ENCODE peak calls at places on chromosome 7, in five cellular contexts. Y, R, X, K and S are unnamed samples.

GRCh38 chr7:42203336-42203735 is 33.7 kb downstream of the GLI3 start:
- DNase-seq in X (no peak), R (no peak), K (no peak), Y (no peak), S (no peak)

GRCh38 chr7:21946228-21946709 is 570 bp upstream of the CDCA7L start:
- DNase-seq in X (no peak), Y (no peak), K (peak), R (no peak), S (no peak)

GRCh38 chr7:157660971-157661610 is 324.3 kb downstream of the DNAJB6 start:
- DNase-seq in Y (no peak), K (no peak), X (no peak), R (no peak), S (no peak)

GRCh38 chr7:150360682-150361058 is 8.0 kb upstream of the REPIN1 start:
- DNase-seq in Y (no peak), X (no peak), R (no peak), K (no peak), S (no peak)

GRCh38 chr7:112467867-112468266 is 12.9 kb upstream of the LSMEM1 start:
- DNase-seq in R (no peak), K (no peak), X (no peak), Y (no peak), S (no peak)

GRCh38 chr7:150481207-150481920 is 30.9 kb downstream of the GIMAP8 start:
- DNase-seq in R (no peak), K (no peak), X (no peak), Y (peak), S (no peak)

GRCh38 chr7:6226194-6226799 is 46.1 kb downstream of the CYTH3 start:
- DNase-seq in X (no peak), K (no peak), Y (no peak), R (peak), S (no peak)

GRCh38 chr7:134458341-134458805 is 527 bp downstream of the AKR1B1 start:
- DNase-seq in Y (peak), R (peak), K (peak), X (peak), S (peak)

GRCh38 chr7:78905449-78905848 is 548.0 kb downstream of the MAGI2 start:
- DNase-seq in K (no peak), Y (no peak), X (no peak), R (no peak), S (no peak)

GRCh38 chr7:112994666-112995065 is 92.0 kb downstream of the GPR85 start:
- DNase-seq in Y (no peak), X (no peak), K (peak), R (no peak), S (no peak)

GRCh38 chr7:76281006-76281705 is 21.3 kb upstream of the HSPB1 start:
- DNase-seq in R (peak), Y (no peak), K (no peak), X (peak), S (no peak)

GRCh38 chr7:37081436-37081835 is 357.1 kb upstream of the AOAH start:
- DNase-seq in Y (no peak), K (no peak), R (no peak), X (no peak), S (peak)

GRCh38 chr7:148650232-148650858 is 48.4 kb upstream of the CUL1 start:
- DNase-seq in Y (no peak), R (peak), X (no peak), K (peak), S (no peak)

GRCh38 chr7:18529213-18529612 is 33.7 kb downstream of the HDAC9 start:
- DNase-seq in K (no peak), X (no peak), Y (no peak), R (no peak), S (no peak)

GRCh38 chr7:92135100-92135429 is 788 bp upstream of the CYP51A1 start:
- DNase-seq in K (peak), Y (peak), R (peak), X (peak), S (no peak)

GRCh38 chr7:145817687-145818086 is 298.9 kb upstream of the CNTNAP2 start:
- DNase-seq in X (no peak), R (no peak), Y (no peak), K (no peak), S (no peak)

GRCh38 chr7:27939893-27940292 is 199.9 kb downstream of the TAX1BP1 start:
- DNase-seq in Y (no peak), R (no peak), K (no peak), X (no peak), S (no peak)

GRCh38 chr7:138030679-138031351 is 28.9 kb upstream of the CREB3L2 start:
- DNase-seq in R (no peak), K (peak), Y (no peak), X (no peak), S (no peak)